ENCODE peak calls at places on chromosome 13, in five cellular contexts. X, M, B, S and W are unnamed samples.
A peak's percentile ranks its signal among the peaks of the same experiment; 100 is the strongest.

GRCh38 chr13:114025432-114026127 is 51.7 kb upstream of the C13orf46 start:
- DNase-seq in X (no peak), M (peak; percentile 24), B (no peak), S (no peak), W (no peak)

GRCh38 chr13:104015646-104016396 is 949.6 kb upstream of the SLC10A2 start:
- DNase-seq in X (no peak), M (peak; percentile 3), B (no peak), S (no peak), W (no peak)

GRCh38 chr13:100506154-100506553 is 82.4 kb downstream of the GGACT start:
- DNase-seq in X (no peak), M (no peak), B (no peak), S (no peak), W (no peak)

GRCh38 chr13:39100996-39101751 is 62.9 kb downstream of the NHLRC3 start:
- DNase-seq in X (peak; percentile 55), M (no peak), B (no peak), S (no peak), W (peak; percentile 8)

GRCh38 chr13:43153436-43154082 is 130.2 kb downstream of the DNAJC15 start:
- DNase-seq in X (no peak), M (peak; percentile 92), B (no peak), S (peak; percentile 41), W (no peak)

GRCh38 chr13:30111810-30112209 is 195.5 kb downstream of the KATNAL1 start:
- DNase-seq in X (peak; percentile 50), M (peak; percentile 11), B (no peak), S (peak; percentile 6), W (peak; percentile 42)

GRCh38 chr13:99681695-99682094 is 180.4 kb downstream of the TM9SF2 start:
- DNase-seq in X (no peak), M (no peak), B (no peak), S (no peak), W (no peak)

GRCh38 chr13:52085416-52085815 is 43.5 kb downstream of the NEK5 start:
- DNase-seq in X (no peak), M (peak; percentile 68), B (no peak), S (no peak), W (no peak)

GRCh38 chr13:102799544-102800144 is 725 bp downstream of the BIVM start:
- DNase-seq in X (no peak), M (peak; percentile 55), B (no peak), S (peak; percentile 25), W (no peak)

GRCh38 chr13:67328895-67329294 is 98.8 kb upstream of the PCDH9 start:
- DNase-seq in X (peak; percentile 4), M (no peak), B (no peak), S (no peak), W (no peak)

GRCh38 chr13:113645329-113645728 is 12.7 kb downstream of the ATP4B start:
- DNase-seq in X (no peak), M (no peak), B (no peak), S (no peak), W (no peak)

GRCh38 chr13:36088001-36088400 is 43.2 kb downstream of the DCLK1 start:
- DNase-seq in X (no peak), M (no peak), B (no peak), S (no peak), W (no peak)

GRCh38 chr13:113646921-113647340 is 11.1 kb downstream of the ATP4B start:
- DNase-seq in X (no peak), M (no peak), B (no peak), S (no peak), W (no peak)

GRCh38 chr13:77545626-77546412 is 10.3 kb downstream of the SCEL start:
- DNase-seq in X (no peak), M (no peak), B (no peak), S (no peak), W (no peak)

GRCh38 chr13:50529154-50529882 is 314.2 kb downstream of the DLEU7 start:
- DNase-seq in X (peak; percentile 63), M (no peak), B (no peak), S (peak; percentile 67), W (peak; percentile 63)

GRCh38 chr13:87498681-87499080 is 172.5 kb upstream of the SLITRK5 start:
- DNase-seq in X (peak; percentile 45), M (peak; percentile 12), B (no peak), S (peak; percentile 1), W (no peak)

GRCh38 chr13:94710081-94710809 is 2.1 kb downstream of the SOX21 start:
- DNase-seq in X (no peak), M (no peak), B (no peak), S (no peak), W (peak; percentile 70)

GRCh38 chr13:35164324-35164932 is 222.4 kb downstream of the NBEA start:
- DNase-seq in X (peak; percentile 57), M (peak; percentile 83), B (no peak), S (peak; percentile 38), W (no peak)

GRCh38 chr13:111485491-111486250 is 165.2 kb downstream of the TEX29 start:
- DNase-seq in X (no peak), M (no peak), B (no peak), S (no peak), W (no peak)

DNA sequence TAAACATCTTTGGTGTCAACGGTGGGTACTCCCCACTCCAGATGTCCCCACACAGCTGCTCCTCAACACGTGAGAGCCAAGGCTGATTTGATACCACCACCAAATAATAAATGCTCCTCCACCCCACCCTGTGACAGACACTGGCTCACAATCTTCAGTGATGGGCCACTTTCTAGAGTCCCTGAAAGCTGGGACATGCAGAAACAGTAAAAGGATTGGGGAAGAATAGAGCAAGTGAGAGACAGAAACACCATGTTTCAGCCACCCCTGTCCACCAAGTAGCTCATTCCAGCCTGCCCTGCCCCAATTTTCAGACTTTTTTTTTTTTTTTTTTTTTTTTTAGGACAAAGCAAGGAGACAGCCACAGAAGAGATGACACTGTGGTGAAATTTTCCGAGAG is 1.6 kb downstream of the SLC46A3 start:
- DNase-seq in X (no peak), M (no peak), B (no peak), S (no peak), W (no peak)
- H3K4me1 ChIP-seq in X (peaks cover 14% of the 10 kb centered on the region), M (peaks cover 25% of the 10 kb centered on the region), B (peaks cover 25% of the 10 kb centered on the region), S (peaks cover 23% of the 10 kb centered on the region), W (peaks cover 3% of the 10 kb centered on the region)

GRCh38 chr13:71876648-71877279 is 9.8 kb upstream of the DACH1 start:
- DNase-seq in X (no peak), M (no peak), B (no peak), S (no peak), W (no peak)
- H3K4me3 ChIP-seq in X (no peak overlapping the region), M (no peak overlapping the region), B (no peak overlapping the region), S (no peak overlapping the region), W (no peak overlapping the region)

DNA sequence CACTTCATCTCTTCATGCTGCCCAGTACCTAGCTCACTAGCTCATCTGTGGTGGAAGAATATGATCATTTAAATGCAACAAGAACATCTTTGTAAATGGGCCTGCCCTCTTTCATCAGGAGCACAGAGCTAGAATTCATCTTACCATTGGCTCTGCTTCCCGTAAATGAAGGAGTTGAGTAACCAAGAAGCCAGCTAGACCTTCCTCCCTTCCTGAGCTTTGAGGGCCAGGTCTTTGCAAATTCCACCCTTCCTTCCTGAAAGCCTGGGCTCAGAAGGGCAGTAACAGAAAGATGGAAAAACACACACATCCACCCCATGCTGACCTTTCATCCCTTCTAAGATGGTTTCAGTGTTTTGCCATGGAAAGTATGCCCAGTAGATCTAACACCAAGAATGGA is 82.0 kb downstream of the FRY start:
- DNase-seq in X (no peak), M (no peak), B (no peak), S (no peak), W (no peak)
- H3K4me1 ChIP-seq in X (no peaks in the 10 kb centered on the region), M (peaks cover 17% of the 10 kb centered on the region), B (no peaks in the 10 kb centered on the region), S (no peaks in the 10 kb centered on the region), W (peaks cover 4% of the 10 kb centered on the region)

GRCh38 chr13:33794576-33794975 is 23.4 kb upstream of the RFC3 start:
- DNase-seq in X (no peak), M (no peak), B (no peak), S (no peak), W (no peak)

GRCh38 chr13:33799950-33800592 is 17.9 kb upstream of the RFC3 start:
- DNase-seq in X (peak; percentile 54), M (peak; percentile 74), B (no peak), S (peak; percentile 45), W (peak; percentile 15)

GRCh38 chr13:33798023-33798422 is 19.9 kb upstream of the RFC3 start:
- DNase-seq in X (no peak), M (no peak), B (no peak), S (no peak), W (no peak)

GRCh38 chr13:33796095-33796494 is 21.9 kb upstream of the RFC3 start:
- DNase-seq in X (no peak), M (no peak), B (no peak), S (no peak), W (no peak)

GRCh38 chr13:33797622-33798021 is 20.3 kb upstream of the RFC3 start:
- DNase-seq in X (no peak), M (peak; percentile 52), B (no peak), S (no peak), W (no peak)
- H3K4me3 ChIP-seq in X (no peak overlapping the region), M (peak overlapping the region; percentile 74), B (no peak overlapping the region), S (no peak overlapping the region), W (no peak overlapping the region)

DNA sequence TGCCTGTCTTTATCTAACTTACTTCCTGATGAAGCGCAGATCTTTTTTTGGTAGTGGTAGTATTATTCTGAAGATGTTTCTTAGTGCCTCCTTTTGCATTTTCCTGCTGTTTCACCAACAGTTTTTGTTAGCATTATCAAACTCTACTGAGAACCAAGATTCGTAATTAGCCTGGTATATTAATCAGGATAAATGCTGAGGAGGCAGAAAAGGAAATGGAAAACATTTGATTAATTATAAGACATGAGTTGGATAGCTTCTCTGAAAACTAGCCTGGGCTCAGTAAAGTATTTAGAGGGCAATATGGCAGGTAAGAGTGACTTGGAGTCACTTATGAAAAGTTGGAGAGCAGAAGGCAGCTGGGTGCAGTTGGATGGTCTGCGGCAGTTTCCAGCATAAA is 7.1 kb upstream of the TNFRSF19 start:
- DNase-seq in X (no peak), M (no peak), B (no peak), S (no peak), W (no peak)
- H3K4me1 ChIP-seq in X (no peaks in the 10 kb centered on the region), M (peaks cover 18% of the 10 kb centered on the region), B (no peaks in the 10 kb centered on the region), S (peaks cover 13% of the 10 kb centered on the region), W (peaks cover 5% of the 10 kb centered on the region)

GRCh38 chr13:75296651-75297050 is 185.3 kb downstream of the TBC1D4 start:
- DNase-seq in X (no peak), M (no peak), B (no peak), S (no peak), W (no peak)
- H3K4me3 ChIP-seq in X (no peak overlapping the region), M (no peak overlapping the region), B (no peak overlapping the region), S (no peak overlapping the region), W (no peak overlapping the region)

GRCh38 chr13:25784119-25784518 is 267.7 kb downstream of the SHISA2 start:
- DNase-seq in X (no peak), M (no peak), B (no peak), S (no peak), W (no peak)
- H3K4me1 ChIP-seq in X (peaks cover 16% of the 10 kb centered on the region), M (no peaks in the 10 kb centered on the region), B (no peaks in the 10 kb centered on the region), S (no peaks in the 10 kb centered on the region), W (no peaks in the 10 kb centered on the region)

DNA sequence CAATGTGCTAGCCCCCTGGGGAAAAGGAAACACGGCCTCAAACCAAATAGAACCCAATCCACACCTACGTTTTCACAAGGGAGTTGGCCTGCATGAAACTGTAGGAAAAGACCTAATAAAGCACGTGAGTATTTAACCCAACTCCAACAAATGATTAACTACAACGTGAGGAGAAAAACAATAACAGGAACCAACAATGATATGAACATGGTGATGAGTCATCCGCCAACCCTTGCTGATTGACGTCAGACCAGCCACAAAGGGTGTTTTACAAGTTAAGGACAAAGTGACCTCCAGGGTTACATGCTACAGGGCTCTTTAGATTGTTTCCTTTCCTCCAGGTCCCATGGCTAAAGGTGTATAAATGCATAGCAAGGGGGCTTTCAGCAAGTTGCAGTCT is 460.5 kb downstream of the COG6 start:
- DNase-seq in X (no peak), M (no peak), B (peak; percentile 16), S (peak; percentile 93), W (peak; percentile 50)
- H3K4me3 ChIP-seq in X (no peak overlapping the region), M (no peak overlapping the region), B (no peak overlapping the region), S (peak overlapping the region; percentile 14), W (no peak overlapping the region)